ENCODE peak calls at places on chromosomes 1 and 21, in ten cellular contexts. One of them, this sample, is unnamed.

GRCh38 chr1:175599212-175599681 is 144.1 kb downstream of the TNR start:
- DNase-seq in IMR-90: no peak
- DNase-seq in vagina: no peak
- DNase-seq in A549: no peak
- DNase-seq in heart left ventricle: no peak
- DNase-seq in stomach: no peak
- DNase-seq in sigmoid colon: no peak
- DNase-seq in right lobe of liver: no peak
- DNase-seq in endothelial cell of umbilical vein: no peak
- DNase-seq in adrenal gland: no peak
- DNase-seq in this sample: peak

GRCh38 chr1:182742780-182743179 is 46.8 kb upstream of the NPL start:
- DNase-seq in vagina: no peak
- DNase-seq in IMR-90: no peak
- DNase-seq in A549: no peak
- DNase-seq in sigmoid colon: no peak
- DNase-seq in stomach: no peak
- DNase-seq in adrenal gland: no peak
- DNase-seq in endothelial cell of umbilical vein: no peak
- DNase-seq in heart left ventricle: no peak
- DNase-seq in right lobe of liver: no peak
- DNase-seq in this sample: no peak

GRCh38 chr1:100584761-100585745 is 47.1 kb downstream of the GPR88 start:
- DNase-seq in IMR-90: peak
- DNase-seq in sigmoid colon: no peak
- DNase-seq in A549: no peak
- DNase-seq in adrenal gland: peak
- DNase-seq in right lobe of liver: no peak
- DNase-seq in stomach: no peak
- DNase-seq in endothelial cell of umbilical vein: peak
- DNase-seq in heart left ventricle: no peak
- DNase-seq in vagina: no peak
- DNase-seq in this sample: peak

GRCh38 chr21:17550671-17551308 is 37.9 kb downstream of the CXADR start:
- DNase-seq in right lobe of liver: no peak
- DNase-seq in A549: no peak
- DNase-seq in IMR-90: no peak
- DNase-seq in sigmoid colon: no peak
- DNase-seq in vagina: no peak
- DNase-seq in adrenal gland: no peak
- DNase-seq in endothelial cell of umbilical vein: no peak
- DNase-seq in heart left ventricle: no peak
- DNase-seq in stomach: no peak
- DNase-seq in this sample: no peak

GRCh38 chr1:3247521-3248031 is 178.6 kb downstream of the PRDM16 start:
- DNase-seq in sigmoid colon: no peak
- DNase-seq in IMR-90: no peak
- DNase-seq in vagina: no peak
- DNase-seq in adrenal gland: no peak
- DNase-seq in right lobe of liver: no peak
- DNase-seq in A549: no peak
- DNase-seq in stomach: no peak
- DNase-seq in heart left ventricle: no peak
- DNase-seq in endothelial cell of umbilical vein: no peak
- DNase-seq in this sample: no peak

GRCh38 chr1:23627065-23627464 is 64.5 kb upstream of the RPL11 start:
- DNase-seq in sigmoid colon: no peak
- DNase-seq in stomach: peak
- DNase-seq in right lobe of liver: no peak
- DNase-seq in adrenal gland: no peak
- DNase-seq in A549: no peak
- DNase-seq in IMR-90: no peak
- DNase-seq in vagina: no peak
- DNase-seq in endothelial cell of umbilical vein: no peak
- DNase-seq in heart left ventricle: no peak
- DNase-seq in this sample: no peak

GRCh38 chr1:2885001-2885400 is 83.5 kb upstream of the TTC34 start:
- DNase-seq in adrenal gland: no peak
- DNase-seq in vagina: no peak
- DNase-seq in A549: no peak
- DNase-seq in IMR-90: no peak
- DNase-seq in heart left ventricle: no peak
- DNase-seq in right lobe of liver: no peak
- DNase-seq in stomach: no peak
- DNase-seq in endothelial cell of umbilical vein: no peak
- DNase-seq in sigmoid colon: no peak
- DNase-seq in this sample: no peak

GRCh38 chr1:172477741-172478140 is 33.9 kb upstream of the PIGC start:
- DNase-seq in right lobe of liver: no peak
- DNase-seq in heart left ventricle: no peak
- DNase-seq in IMR-90: no peak
- DNase-seq in adrenal gland: no peak
- DNase-seq in sigmoid colon: no peak
- DNase-seq in stomach: no peak
- DNase-seq in vagina: no peak
- DNase-seq in endothelial cell of umbilical vein: no peak
- DNase-seq in A549: no peak
- DNase-seq in this sample: no peak

GRCh38 chr1:166122873-166123466 is 43.8 kb downstream of the FAM78B start:
- DNase-seq in stomach: no peak
- DNase-seq in endothelial cell of umbilical vein: no peak
- DNase-seq in IMR-90: no peak
- DNase-seq in adrenal gland: no peak
- DNase-seq in sigmoid colon: no peak
- DNase-seq in right lobe of liver: no peak
- DNase-seq in heart left ventricle: no peak
- DNase-seq in vagina: peak
- DNase-seq in A549: no peak
- DNase-seq in this sample: no peak

GRCh38 chr1:64745181-64745985 is 508 bp downstream of the RAVER2 start:
- DNase-seq in vagina: no peak
- DNase-seq in sigmoid colon: peak
- DNase-seq in stomach: peak
- DNase-seq in IMR-90: no peak
- DNase-seq in heart left ventricle: no peak
- DNase-seq in right lobe of liver: peak
- DNase-seq in endothelial cell of umbilical vein: peak
- DNase-seq in adrenal gland: peak
- DNase-seq in A549: peak
- DNase-seq in this sample: peak

GRCh38 chr1:73761559-73761958 is 436.4 kb downstream of the LRRIQ3 start:
- DNase-seq in sigmoid colon: no peak
- DNase-seq in adrenal gland: no peak
- DNase-seq in right lobe of liver: no peak
- DNase-seq in stomach: no peak
- DNase-seq in endothelial cell of umbilical vein: no peak
- DNase-seq in vagina: no peak
- DNase-seq in A549: no peak
- DNase-seq in heart left ventricle: no peak
- DNase-seq in IMR-90: no peak
- DNase-seq in this sample: no peak

GRCh38 chr1:203860396-203860951 is 925 bp upstream of the SNRPE start:
- DNase-seq in IMR-90: peak
- DNase-seq in A549: no peak
- DNase-seq in heart left ventricle: no peak
- DNase-seq in sigmoid colon: no peak
- DNase-seq in endothelial cell of umbilical vein: peak
- DNase-seq in right lobe of liver: peak
- DNase-seq in vagina: no peak
- DNase-seq in stomach: peak
- DNase-seq in adrenal gland: peak
- DNase-seq in this sample: peak

GRCh38 chr1:117107364-117107763 is 14.2 kb downstream of the TRIM45 start:
- DNase-seq in sigmoid colon: no peak
- DNase-seq in IMR-90: no peak
- DNase-seq in adrenal gland: no peak
- DNase-seq in stomach: no peak
- DNase-seq in right lobe of liver: no peak
- DNase-seq in vagina: no peak
- DNase-seq in heart left ventricle: no peak
- DNase-seq in A549: no peak
- DNase-seq in endothelial cell of umbilical vein: no peak
- DNase-seq in this sample: no peak

GRCh38 chr1:171998711-171999110 is 157.4 kb downstream of the DNM3 start:
- DNase-seq in endothelial cell of umbilical vein: no peak
- DNase-seq in IMR-90: peak
- DNase-seq in heart left ventricle: no peak
- DNase-seq in A549: no peak
- DNase-seq in right lobe of liver: no peak
- DNase-seq in stomach: no peak
- DNase-seq in adrenal gland: no peak
- DNase-seq in sigmoid colon: no peak
- DNase-seq in vagina: no peak
- DNase-seq in this sample: no peak

GRCh38 chr1:214551436-214552173 is at the start of gene PTPN14:
- DNase-seq in vagina: peak
- DNase-seq in endothelial cell of umbilical vein: peak
- DNase-seq in right lobe of liver: peak
- DNase-seq in IMR-90: peak
- DNase-seq in A549: peak
- DNase-seq in stomach: peak
- DNase-seq in heart left ventricle: peak
- DNase-seq in sigmoid colon: peak
- DNase-seq in adrenal gland: peak
- DNase-seq in this sample: peak
- TF ChIP-seq POLR2A in vagina: peak
- TF ChIP-seq POLR2A in endothelial cell of umbilical vein: peak
- TF ChIP-seq POLR2A in right lobe of liver: peak
- TF ChIP-seq POLR2A in IMR-90: peak
- TF ChIP-seq POLR2A in A549: no peak
- TF ChIP-seq POLR2A in stomach: no peak
- TF ChIP-seq POLR2A in heart left ventricle: peak
- TF ChIP-seq POLR2A in sigmoid colon: peak
- TF ChIP-seq POLR2A in adrenal gland: peak
- TF ChIP-seq POLR2A in this sample: peak

DNA sequence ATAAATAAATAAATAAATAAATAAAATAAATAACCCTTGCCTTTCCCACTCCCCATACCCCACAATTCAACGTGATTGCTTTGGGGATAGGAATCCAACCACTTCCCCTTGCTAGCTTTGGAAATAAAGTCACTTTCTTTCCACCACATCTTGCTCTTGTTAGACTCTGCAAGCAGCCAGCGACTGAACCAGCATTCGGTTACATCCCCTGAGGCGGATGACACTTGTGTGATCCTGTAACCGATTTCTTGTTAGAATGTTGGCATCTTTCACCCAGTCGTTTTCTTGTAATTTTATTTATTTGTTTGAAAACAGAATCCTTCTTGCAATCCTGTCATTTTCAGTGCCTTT is 1.6 kb upstream of the IFNGR2 start:
- DNase-seq in sigmoid colon: no peak
- DNase-seq in endothelial cell of umbilical vein: no peak
- DNase-seq in A549: no peak
- DNase-seq in adrenal gland: no peak
- DNase-seq in IMR-90: no peak
- DNase-seq in right lobe of liver: no peak
- DNase-seq in heart left ventricle: peak
- DNase-seq in vagina: no peak
- DNase-seq in stomach: no peak
- DNase-seq in this sample: no peak
- H3K4me3 ChIP-seq in sigmoid colon: no peak
- H3K4me3 ChIP-seq in endothelial cell of umbilical vein: no peak
- H3K4me3 ChIP-seq in A549: no peak
- H3K4me3 ChIP-seq in adrenal gland: no peak
- H3K4me3 ChIP-seq in IMR-90: no peak
- H3K4me3 ChIP-seq in right lobe of liver: no peak
- H3K4me3 ChIP-seq in heart left ventricle: no peak
- H3K4me3 ChIP-seq in vagina: no peak
- H3K4me3 ChIP-seq in stomach: no peak
- H3K4me3 ChIP-seq in this sample: no peak

GRCh38 chr1:188594542-188595235 is 1765.9 kb downstream of the PLA2G4A start:
- DNase-seq in A549: no peak
- DNase-seq in sigmoid colon: no peak
- DNase-seq in endothelial cell of umbilical vein: no peak
- DNase-seq in right lobe of liver: no peak
- DNase-seq in adrenal gland: no peak
- DNase-seq in vagina: no peak
- DNase-seq in stomach: no peak
- DNase-seq in IMR-90: no peak
- DNase-seq in heart left ventricle: no peak
- DNase-seq in this sample: peak

DNA sequence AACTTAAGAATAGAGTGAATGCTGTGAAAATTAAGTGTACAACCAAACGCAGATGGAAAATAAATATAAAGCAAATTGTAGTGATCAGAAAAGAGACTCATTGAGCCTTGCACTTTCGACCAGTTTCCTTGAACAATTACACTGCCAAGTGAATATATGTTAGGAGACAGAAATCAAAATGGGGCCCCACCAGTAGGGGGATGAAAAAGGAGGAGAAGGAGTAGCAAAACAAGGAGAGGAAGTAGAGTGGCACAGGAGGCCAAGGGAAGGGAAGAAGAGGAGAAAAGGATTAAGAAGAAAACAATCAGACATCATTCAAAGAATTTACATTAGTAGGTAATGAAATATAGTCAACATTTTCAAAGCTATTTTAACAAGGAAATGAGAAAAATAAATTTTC is 1770.6 kb downstream of the PLA2G4A start:
- DNase-seq in adrenal gland: no peak
- DNase-seq in IMR-90: no peak
- DNase-seq in right lobe of liver: no peak
- DNase-seq in heart left ventricle: no peak
- DNase-seq in A549: no peak
- DNase-seq in endothelial cell of umbilical vein: no peak
- DNase-seq in stomach: no peak
- DNase-seq in vagina: no peak
- DNase-seq in sigmoid colon: no peak
- DNase-seq in this sample: no peak
- TF ChIP-seq CTCF in adrenal gland: no peak
- TF ChIP-seq CTCF in IMR-90: no peak
- TF ChIP-seq CTCF in right lobe of liver: no peak
- TF ChIP-seq CTCF in heart left ventricle: no peak
- TF ChIP-seq CTCF in A549: no peak
- TF ChIP-seq CTCF in endothelial cell of umbilical vein: no peak
- TF ChIP-seq CTCF in stomach: no peak
- TF ChIP-seq CTCF in vagina: no peak
- TF ChIP-seq CTCF in sigmoid colon: no peak
- TF ChIP-seq CTCF in this sample: no peak

GRCh38 chr1:156623946-156624813 is 5.0 kb downstream of the HAPLN2 start:
- DNase-seq in endothelial cell of umbilical vein: peak
- DNase-seq in stomach: peak
- DNase-seq in heart left ventricle: peak
- DNase-seq in right lobe of liver: peak
- DNase-seq in adrenal gland: peak
- DNase-seq in IMR-90: peak
- DNase-seq in vagina: no peak
- DNase-seq in sigmoid colon: peak
- DNase-seq in A549: peak
- DNase-seq in this sample: peak
- TF ChIP-seq POLR2A in endothelial cell of umbilical vein: no peak
- TF ChIP-seq POLR2A in stomach: no peak
- TF ChIP-seq POLR2A in heart left ventricle: no peak
- TF ChIP-seq POLR2A in right lobe of liver: no peak
- TF ChIP-seq POLR2A in adrenal gland: no peak
- TF ChIP-seq POLR2A in IMR-90: no peak
- TF ChIP-seq POLR2A in vagina: no peak
- TF ChIP-seq POLR2A in sigmoid colon: no peak
- TF ChIP-seq POLR2A in A549: no peak
- TF ChIP-seq POLR2A in this sample: no peak

GRCh38 chr1:228767636-228768344 is 32.5 kb downstream of the RHOU start:
- DNase-seq in IMR-90: no peak
- DNase-seq in sigmoid colon: no peak
- DNase-seq in A549: no peak
- DNase-seq in endothelial cell of umbilical vein: no peak
- DNase-seq in right lobe of liver: no peak
- DNase-seq in adrenal gland: no peak
- DNase-seq in vagina: no peak
- DNase-seq in heart left ventricle: no peak
- DNase-seq in stomach: no peak
- DNase-seq in this sample: no peak
- H3K4me3 ChIP-seq in IMR-90: no peak
- H3K4me3 ChIP-seq in sigmoid colon: no peak
- H3K4me3 ChIP-seq in A549: no peak
- H3K4me3 ChIP-seq in endothelial cell of umbilical vein: no peak
- H3K4me3 ChIP-seq in right lobe of liver: no peak
- H3K4me3 ChIP-seq in adrenal gland: no peak
- H3K4me3 ChIP-seq in vagina: no peak
- H3K4me3 ChIP-seq in heart left ventricle: no peak
- H3K4me3 ChIP-seq in stomach: no peak
- H3K4me3 ChIP-seq in this sample: no peak